ENCODE peak calls at places on chromosome 2, in five cellular contexts. A, H, E, M and B are unnamed samples.

GRCh38 chr2:100767810-100768806 is 51.8 kb upstream of the NPAS2 start:
- DNase-seq in M (peak), H (no peak), E (no peak), A (no peak), B (no peak)

GRCh38 chr2:5914831-5915611 is 222.8 kb downstream of the SOX11 start:
- DNase-seq in A (no peak), M (no peak), E (peak), H (no peak), B (peak)

GRCh38 chr2:11234309-11234708 is 79.0 kb downstream of the SLC66A3 start:
- DNase-seq in H (no peak), A (no peak), E (no peak), M (peak), B (no peak)

GRCh38 chr2:97745474-97746172 is 32.2 kb downstream of the ZAP70 start:
- DNase-seq in M (no peak), H (no peak), A (no peak), E (no peak), B (no peak)

GRCh38 chr2:149989447-149990063 is 402.0 kb upstream of the MMADHC start:
- DNase-seq in A (no peak), E (no peak), H (no peak), M (peak), B (no peak)

GRCh38 chr2:54360055-54360792 is 95.9 kb upstream of the SPTBN1 start:
- DNase-seq in H (no peak), A (peak), M (peak), E (peak), B (peak)

GRCh38 chr2:19823507-19823906 is 78.3 kb downstream of the TTC32 start:
- DNase-seq in E (no peak), A (no peak), H (no peak), M (no peak), B (no peak)

GRCh38 chr2:191245046-191245868 is at the start of gene MYO1B:
- DNase-seq in A (peak), H (peak), M (peak), E (peak), B (no peak)

GRCh38 chr2:68920481-68921170 is 32.1 kb downstream of the GKN2 start:
- DNase-seq in H (no peak), M (no peak), A (no peak), E (no peak), B (no peak)

GRCh38 chr2:188291142-188291616 is 495 bp upstream of the GULP1 start:
- DNase-seq in E (no peak), A (no peak), M (peak), H (no peak), B (no peak)

GRCh38 chr2:88686320-88686719 is 5.2 kb upstream of the RPIA start:
- DNase-seq in H (no peak), A (no peak), M (no peak), E (no peak), B (no peak)

GRCh38 chr2:240585101-240585500 is 1.4 kb upstream of the CAPN10 start:
- DNase-seq in A (no peak), M (no peak), E (no peak), H (no peak), B (no peak)

GRCh38 chr2:172772637-172773036 is 37.0 kb downstream of the RAPGEF4 start:
- DNase-seq in A (no peak), E (no peak), H (no peak), M (peak), B (no peak)

GRCh38 chr2:223972656-223973102 is 15.4 kb downstream of the MRPL44 start:
- DNase-seq in H (no peak), E (no peak), A (no peak), M (peak), B (no peak)

GRCh38 chr2:207534390-207534789 is 4.6 kb downstream of the CREB1 start:
- DNase-seq in M (no peak), E (no peak), A (no peak), H (no peak), B (no peak)

GRCh38 chr2:53475320-53475719 is 292.3 kb upstream of the CHAC2 start:
- DNase-seq in H (no peak), M (peak), A (no peak), E (no peak), B (peak)

GRCh38 chr2:88760819-88761598 is 69.5 kb downstream of the RPIA start:
- DNase-seq in A (no peak), E (no peak), H (no peak), M (no peak), B (no peak)

GRCh38 chr2:60964651-60965513 is 52.6 kb upstream of the PEX13 start:
- DNase-seq in E (no peak), M (no peak), H (no peak), A (no peak), B (no peak)

GRCh38 chr2:241180495-241180894 is 8.0 kb upstream of the ANO7 start:
- DNase-seq in M (no peak), H (no peak), E (no peak), A (no peak), B (no peak)

DNA sequence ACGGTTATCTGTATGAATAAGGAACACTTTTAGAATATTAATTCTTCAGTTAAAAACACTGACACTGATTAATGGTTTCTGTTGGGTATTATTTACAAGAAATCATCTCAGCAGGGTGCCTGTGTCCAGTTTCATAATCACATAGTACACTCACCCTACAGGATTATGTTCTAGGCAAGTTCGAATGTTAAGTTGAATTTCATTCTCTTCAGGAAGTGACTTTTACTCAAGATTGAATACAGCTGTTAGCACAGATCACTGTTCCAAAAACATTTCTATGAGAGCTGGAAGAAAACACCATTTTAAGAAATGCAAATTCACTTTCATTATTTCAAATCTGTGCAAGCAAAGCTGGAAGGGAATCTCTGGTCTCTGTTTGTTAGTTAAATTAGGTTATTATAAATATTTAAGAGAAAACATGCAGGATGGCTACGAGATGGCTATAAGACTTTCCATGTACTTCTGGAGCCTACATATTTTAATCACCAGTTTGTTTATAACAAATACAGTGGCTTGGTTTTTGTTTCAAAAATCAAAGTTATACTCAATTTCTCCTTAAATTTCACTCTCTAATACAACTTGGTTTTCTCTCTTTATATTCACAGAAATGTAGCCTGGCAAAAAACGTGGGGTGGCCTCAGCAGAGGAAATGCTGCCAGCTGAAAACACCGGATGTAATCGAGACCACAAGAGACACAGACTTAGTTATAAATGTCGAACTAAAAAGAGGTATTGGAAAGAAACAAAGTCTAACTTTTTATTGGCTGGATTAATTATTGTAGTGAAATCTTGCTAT is 65.8 kb downstream of the RBMS1 start:
- DNase-seq in E (no peak), M (peak), A (no peak), H (no peak), B (peak)
- H3K4me3 ChIP-seq in E (peak), M (peak), A (no peak), H (no peak), B (peak)

DNA sequence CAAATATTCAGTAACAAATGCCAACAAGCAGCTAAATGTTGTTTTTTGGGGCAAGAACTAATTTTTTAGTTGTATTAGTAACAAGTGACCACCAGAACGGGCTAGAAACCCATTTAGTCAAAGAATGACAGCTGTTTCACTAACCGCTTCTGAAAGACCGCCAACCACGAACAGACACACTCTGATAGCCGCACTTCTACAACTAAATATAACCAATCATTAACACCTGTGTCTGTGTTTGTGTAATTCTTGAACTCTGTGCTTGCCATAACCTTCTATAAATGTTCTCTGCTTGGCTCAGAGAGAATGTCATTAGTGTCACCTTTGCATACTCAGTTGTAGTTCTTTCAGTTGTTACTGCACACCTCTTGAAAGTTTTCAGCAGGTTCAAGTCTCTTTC is 526.3 kb upstream of the LRRTM1 start:
- DNase-seq in E (no peak), A (no peak), H (no peak), M (no peak), B (no peak)
- H3K4me3 ChIP-seq in E (no peak), A (no peak), H (no peak), M (no peak), B (no peak)

GRCh38 chr2:44172576-44172975 is 3.9 kb downstream of the PPM1B start:
- DNase-seq in H (no peak), M (no peak), A (no peak), E (no peak), B (no peak)
- H3K4me3 ChIP-seq in H (no peak), M (no peak), A (no peak), E (no peak), B (no peak)

GRCh38 chr2:135615404-135615803 is 84.1 kb downstream of the R3HDM1 start:
- DNase-seq in E (no peak), A (no peak), H (no peak), M (no peak), B (no peak)

GRCh38 chr2:135617501-135618015 is 86.3 kb downstream of the R3HDM1 start:
- DNase-seq in M (no peak), E (no peak), H (no peak), A (no peak), B (no peak)

GRCh38 chr2:135620223-135620622 is 88.9 kb downstream of the R3HDM1 start:
- DNase-seq in A (no peak), H (no peak), M (no peak), E (no peak), B (no peak)
- H3K4me3 ChIP-seq in A (no peak), H (no peak), M (no peak), E (no peak), B (no peak)

DNA sequence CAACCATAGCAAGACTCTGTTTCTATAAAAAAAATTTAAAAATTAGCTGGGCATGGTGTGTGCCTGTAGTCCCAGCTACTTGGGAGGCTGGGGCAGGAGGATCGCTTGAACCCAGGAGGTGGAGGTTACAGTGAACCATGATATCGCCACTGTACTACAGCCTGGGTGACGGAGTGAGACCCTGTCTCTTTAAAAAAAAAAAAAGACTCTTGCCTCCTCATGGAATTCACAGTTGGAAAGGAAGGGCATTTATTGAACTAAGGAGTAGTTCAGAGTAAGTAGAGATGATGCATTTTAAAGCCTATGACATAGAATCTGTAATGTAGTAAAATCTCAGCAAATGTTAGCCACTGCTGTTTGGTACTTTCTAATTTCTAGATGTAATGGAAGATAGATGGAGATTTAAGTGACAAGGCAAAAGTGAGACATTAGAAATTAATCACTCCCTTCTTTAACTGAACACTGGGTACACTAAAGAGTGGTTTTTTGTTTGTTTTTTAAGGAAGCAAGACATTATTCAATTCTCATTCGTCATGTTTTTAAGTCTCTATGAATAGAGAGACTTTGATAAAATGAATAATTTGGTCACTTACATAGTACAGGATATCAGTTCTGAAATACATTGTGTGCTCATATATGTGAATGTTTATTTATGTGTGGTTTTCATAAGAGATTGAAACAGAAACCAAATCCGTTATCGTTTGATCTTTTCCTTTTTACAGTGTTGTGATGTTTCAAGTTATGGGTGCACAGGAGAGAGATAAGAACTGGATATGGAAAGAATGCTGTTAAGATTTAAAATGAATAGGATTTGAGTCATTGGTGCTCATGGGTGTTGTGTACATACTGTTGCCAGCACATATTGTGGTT is 186.1 kb upstream of the STON1 start:
- DNase-seq in E (no peak), A (no peak), M (peak), H (no peak), B (peak)
- H3K4me3 ChIP-seq in E (no peak), A (no peak), M (peak), H (peak), B (peak)

GRCh38 chr2:46306320-46306719 is 9.1 kb downstream of the EPAS1 start:
- DNase-seq in A (no peak), H (no peak), M (no peak), E (no peak), B (no peak)

GRCh38 chr2:46308629-46309028 is 11.4 kb downstream of the EPAS1 start:
- DNase-seq in A (no peak), E (no peak), M (peak), H (no peak), B (no peak)

GRCh38 chr2:46308081-46308480 is 10.9 kb downstream of the EPAS1 start:
- DNase-seq in H (no peak), E (no peak), M (no peak), A (no peak), B (no peak)

GRCh38 chr2:46305767-46306166 is 8.6 kb downstream of the EPAS1 start:
- DNase-seq in E (no peak), H (no peak), M (no peak), A (no peak), B (no peak)

DNA sequence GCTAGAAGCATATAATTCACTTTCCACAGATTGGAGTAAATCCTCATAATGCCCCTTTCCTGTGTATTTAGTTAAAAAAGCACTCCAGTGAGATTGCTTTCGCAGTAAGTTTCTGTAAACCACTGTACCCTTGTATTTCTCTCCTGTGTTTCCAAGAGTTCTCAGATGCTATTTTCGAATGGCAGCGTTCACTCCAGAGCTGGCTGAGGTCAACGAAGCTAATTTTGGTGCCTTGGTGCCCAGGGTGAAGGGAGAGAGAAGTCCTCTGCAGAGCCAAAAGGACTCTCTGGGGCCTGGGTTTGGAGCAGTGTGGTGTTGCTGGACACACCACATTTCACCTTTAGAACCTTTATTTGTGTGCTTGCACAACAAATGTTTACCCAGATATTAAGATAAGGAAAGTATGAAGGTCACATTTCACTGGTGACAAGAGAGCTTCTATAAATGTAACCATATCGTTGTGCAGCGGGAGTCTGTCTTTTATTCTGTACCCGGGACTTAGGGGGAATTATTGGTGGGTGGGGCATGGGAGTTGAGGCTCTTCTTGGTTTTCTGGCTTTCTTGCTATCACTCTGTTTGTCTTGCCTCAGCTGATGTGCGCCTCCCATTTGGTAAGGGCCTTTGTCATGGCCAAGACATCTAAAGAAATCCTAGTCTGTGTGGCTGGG is 9.9 kb downstream of the EPAS1 start:
- DNase-seq in M (no peak), A (no peak), E (no peak), H (peak), B (no peak)
- H3K4me3 ChIP-seq in M (no peak), A (no peak), E (peak), H (no peak), B (no peak)